ENCODE peak calls at places on chromosomes 5 and 9, in four cellular contexts. F, P, E and R are unnamed samples.

GRCh38 chr5:172830275-172830799 is 3.7 kb upstream of the ERGIC1 start:
- DNase-seq in F (no peak), P (no peak), E (no peak), R (no peak)

GRCh38 chr9:3863686-3864085 is 337.9 kb upstream of the RFX3 start:
- DNase-seq in F (no peak), P (peak), E (no peak), R (no peak)

GRCh38 chr5:35947085-35947484 is 8.7 kb upstream of the CAPSL start:
- DNase-seq in F (no peak), P (no peak), E (no peak), R (no peak)

GRCh38 chr5:143177263-143177994 is 226.1 kb downstream of the NR3C1 start:
- DNase-seq in F (peak), P (peak), E (no peak), R (no peak)

GRCh38 chr9:87464110-87464991 is 33.3 kb upstream of the DAPK1 start:
- DNase-seq in F (no peak), P (no peak), E (no peak), R (no peak)

GRCh38 chr5:133387091-133387490 is 225.2 kb downstream of the FSTL4 start:
- DNase-seq in F (no peak), P (no peak), E (no peak), R (no peak)

GRCh38 chr9:123286324-123286723 is 17.9 kb upstream of the STRBP start:
- DNase-seq in F (no peak), P (no peak), E (no peak), R (no peak)

GRCh38 chr5:133700251-133700650 is 87.9 kb upstream of the FSTL4 start:
- DNase-seq in F (no peak), P (no peak), E (no peak), R (no peak)

GRCh38 chr5:68465133-68465532 is 249.6 kb downstream of the PIK3R1 start:
- DNase-seq in F (no peak), P (no peak), E (no peak), R (no peak)

GRCh38 chr5:144032375-144032774 is 138.1 kb downstream of the YIPF5 start:
- DNase-seq in F (no peak), P (no peak), E (no peak), R (no peak)

GRCh38 chr5:41869150-41869738 is 981 bp downstream of the OXCT1 start:
- DNase-seq in F (peak), P (peak), E (no peak), R (no peak)

GRCh38 chr5:66169534-66169933 is 25.4 kb downstream of the SREK1 start:
- DNase-seq in F (no peak), P (peak), E (no peak), R (no peak)

GRCh38 chr5:179610109-179610902 is 13.2 kb downstream of the HNRNPH1 start:
- DNase-seq in F (no peak), P (no peak), E (no peak), R (peak)

GRCh38 chr5:1470762-1471211 is 25.5 kb upstream of the SLC6A3 start:
- DNase-seq in F (no peak), P (no peak), E (no peak), R (no peak)

GRCh38 chr5:78747703-78748359 is 99.3 kb upstream of the LHFPL2 start:
- DNase-seq in F (no peak), P (peak), E (no peak), R (no peak)

GRCh38 chr9:33193818-33194217 is 26.7 kb upstream of the B4GALT1 start:
- DNase-seq in F (peak), P (no peak), E (no peak), R (no peak)

GRCh38 chr9:79131375-79131774 is 440.4 kb upstream of the TLE4 start:
- DNase-seq in F (no peak), P (no peak), E (no peak), R (no peak)

GRCh38 chr5:92969781-92970237 is 611.2 kb downstream of the NR2F1-AS1 start:
- DNase-seq in F (no peak), P (peak), E (no peak), R (no peak)

GRCh38 chr9:16385590-16386578 is 484.6 kb downstream of the BNC2 start:
- DNase-seq in F (peak), P (peak), E (no peak), R (no peak)

GRCh38 chr9:4762889-4763521 is 22.0 kb upstream of the AK3 start:
- DNase-seq in F (no peak), P (no peak), E (no peak), R (peak)

GRCh38 chr5:127648997-127649550 is at the start of gene CTXN3:
- DNase-seq in F (peak), P (no peak), E (no peak), R (no peak)

GRCh38 chr9:4640027-4640426 is 22.1 kb upstream of the PLPP6 start:
- DNase-seq in F (no peak), P (no peak), E (peak), R (no peak)

GRCh38 chr9:106892632-106893031 is 29.7 kb downstream of the ZNF462 start:
- DNase-seq in F (peak), P (peak), E (no peak), R (peak)

GRCh38 chr5:82164109-82164956 is 113.8 kb downstream of the RPS23 start:
- DNase-seq in F (peak), P (peak), E (no peak), R (no peak)

GRCh38 chr9:132622144-132622543 is 39.7 kb downstream of the BARHL1 start:
- DNase-seq in F (no peak), P (peak), E (no peak), R (no peak)

GRCh38 chr5:172548981-172549707 is 91.9 kb upstream of the NEURL1B start:
- DNase-seq in F (no peak), P (no peak), E (no peak), R (no peak)

GRCh38 chr9:132671620-132672412 is 1.6 kb downstream of the GTF3C4 start:
- DNase-seq in F (peak), P (peak), E (no peak), R (no peak)

GRCh38 chr5:151357792-151358191 is 10.4 kb upstream of the SLC36A2 start:
- DNase-seq in F (no peak), P (no peak), E (no peak), R (no peak)

GRCh38 chr5:141567513-141568117 is 51.2 kb downstream of the DIAPH1 start:
- DNase-seq in F (no peak), P (peak), E (no peak), R (no peak)

GRCh38 chr5:71887680-71888079 is 168.6 kb downstream of the CARTPT start:
- DNase-seq in F (peak), P (peak), E (no peak), R (no peak)

GRCh38 chr9:68678430-68678829 is 26.6 kb upstream of the PIP5K1B start:
- DNase-seq in F (no peak), P (peak), E (no peak), R (no peak)
- TF ChIP-seq CTCF in F (no peak), P (no peak), E (no peak), R (peak)

DNA sequence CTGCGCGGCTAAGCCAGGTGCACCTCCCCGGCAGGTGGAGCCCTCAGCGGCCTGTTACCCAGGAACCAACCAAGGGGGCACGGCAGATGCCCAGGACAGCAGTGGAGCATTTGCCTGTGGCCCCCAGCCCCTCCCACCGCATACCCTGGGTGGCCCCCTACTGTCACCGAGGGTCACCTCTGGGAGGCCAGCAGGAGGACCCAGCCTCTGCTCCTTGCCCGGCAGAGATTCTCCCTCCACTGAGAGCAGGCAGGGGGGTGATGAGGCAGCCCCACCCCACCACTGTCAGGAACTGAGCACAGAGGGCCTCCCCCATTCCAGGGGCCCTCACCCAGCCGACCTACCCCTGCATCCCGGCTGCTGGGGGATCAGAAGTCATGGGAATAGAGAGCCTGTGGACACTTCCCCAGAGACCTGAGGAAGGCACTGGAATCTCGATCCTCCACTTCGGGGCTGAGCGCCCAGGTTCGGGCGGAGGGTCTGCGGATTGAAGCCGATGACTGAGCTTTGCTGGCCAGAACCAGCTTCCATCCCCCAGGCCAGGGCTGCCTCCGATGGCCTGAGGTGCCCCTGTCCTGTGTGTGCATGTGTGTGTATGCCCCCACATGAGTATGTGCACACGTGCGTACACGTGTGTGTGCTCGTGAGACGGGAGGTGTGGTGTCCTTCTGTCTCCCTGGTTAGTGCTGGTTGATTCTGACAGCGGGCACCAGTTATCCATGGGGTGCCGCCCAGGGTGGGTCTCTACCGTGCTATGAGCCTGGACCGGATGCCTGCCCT is at the start of gene QRFP:
- DNase-seq in F (no peak), P (no peak), E (no peak), R (no peak)
- TF ChIP-seq CTCF in F (no peak), P (no peak), E (no peak), R (no peak)

GRCh38 chr5:124253421-124253820 is 493.0 kb downstream of the ZNF608 start:
- DNase-seq in F (no peak), P (no peak), E (no peak), R (no peak)
- TF ChIP-seq CTCF in F (no peak), P (no peak), E (no peak), R (no peak)

GRCh38 chr5:136638084-136638483 is 272.7 kb upstream of the TRPC7 start:
- DNase-seq in F (no peak), P (no peak), E (no peak), R (no peak)
- TF ChIP-seq CTCF in F (no peak), P (peak), E (no peak), R (no peak)

GRCh38 chr5:81145329-81145728 is 87.8 kb upstream of the CKMT2 start:
- DNase-seq in F (no peak), P (no peak), E (no peak), R (no peak)
- TF ChIP-seq CTCF in F (no peak), P (no peak), E (no peak), R (no peak)

DNA sequence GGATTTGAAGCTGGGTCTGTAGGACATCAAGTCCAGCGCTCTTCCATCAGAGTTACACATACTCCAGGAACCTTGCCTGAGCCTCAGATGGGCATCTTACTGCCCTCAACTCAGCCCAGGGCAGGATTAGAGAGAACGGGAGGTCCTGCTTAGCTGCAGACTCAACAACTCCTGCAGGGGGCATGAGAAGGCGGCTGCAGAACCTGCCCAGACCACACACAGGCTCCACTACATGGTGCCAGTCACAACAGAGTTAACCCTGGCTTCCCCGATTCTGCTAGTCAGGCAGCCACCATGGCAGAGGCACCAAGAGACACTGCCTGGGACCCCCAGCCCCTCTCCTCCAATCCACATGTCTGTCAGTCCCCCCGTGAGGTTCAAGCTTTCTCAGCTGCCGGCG is 23.9 kb upstream of the CPLX2 start:
- DNase-seq in F (no peak), P (peak), E (no peak), R (no peak)
- TF ChIP-seq CTCF in F (no peak), P (peak), E (no peak), R (no peak)

GRCh38 chr9:92440751-92441046 is 16.4 kb upstream of the OMD start:
- DNase-seq in F (no peak), P (no peak), E (no peak), R (no peak)

GRCh38 chr9:92435263-92435662 is 11.0 kb upstream of the OMD start:
- DNase-seq in F (no peak), P (no peak), E (no peak), R (no peak)

GRCh38 chr9:92444841-92445240 is 20.6 kb upstream of the OMD start:
- DNase-seq in F (no peak), P (no peak), E (no peak), R (no peak)

GRCh38 chr9:92439921-92440750 is 15.9 kb upstream of the OMD start:
- DNase-seq in F (peak), P (peak), E (no peak), R (no peak)

GRCh38 chr9:92438900-92439526 is 14.7 kb upstream of the OMD start:
- DNase-seq in F (peak), P (peak), E (no peak), R (no peak)
- TF ChIP-seq CTCF in F (peak), P (peak), E (peak), R (no peak)

DNA sequence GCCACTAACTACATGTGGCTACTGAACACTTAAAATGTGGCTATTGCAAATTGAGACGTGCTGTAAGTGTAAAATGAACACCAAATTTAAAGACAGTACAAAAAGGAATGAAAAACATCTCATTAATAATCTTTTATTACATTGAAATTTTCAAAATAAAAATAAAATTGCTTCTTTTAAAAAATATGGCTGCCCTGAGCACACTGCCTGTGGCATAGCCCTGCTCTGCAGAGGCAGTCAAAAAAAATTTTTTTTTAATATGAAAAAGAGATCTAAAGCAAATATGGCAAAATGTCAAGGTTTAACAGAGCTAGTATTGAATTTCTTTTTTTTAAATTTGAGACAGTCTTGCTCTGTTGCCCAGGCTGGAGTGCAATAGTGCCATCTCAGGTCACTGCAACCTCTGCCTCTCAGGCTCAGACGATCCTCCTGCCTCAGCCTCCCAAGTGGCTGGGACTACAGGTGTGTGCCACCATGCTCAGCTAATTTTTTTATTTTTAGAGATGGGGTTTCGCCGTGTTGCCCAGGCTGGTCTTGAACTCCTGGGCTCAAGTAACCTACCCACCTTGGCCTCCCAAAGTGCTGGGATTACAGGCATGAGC is 25.6 kb downstream of the CARNMT1 start:
- DNase-seq in F (no peak), P (no peak), E (no peak), R (no peak)
- TF ChIP-seq CTCF in F (peak), P (no peak), E (peak), R (no peak)